ENCODE peak calls at places on chromosomes 2 and 18, in seven cellular contexts. F is AG09309, T is glutamatergic neuron, S is Peyer's patch, G is spleen, C is breast epithelium, O is endothelial cell. M is an unnamed sample.

GRCh38 chr2:47094519-47095155 is 60.5 kb downstream of the STPG4 start:
- DNase-seq in O (no peak), F (peak; percentile 53), S (no peak), G (no peak), C (no peak), T (no peak), M (no peak)

GRCh38 chr2:64222942-64223511 is 78.8 kb upstream of the PELI1 start:
- DNase-seq in G (no peak), T (no peak), F (no peak), C (no peak), O (no peak), S (no peak), M (no peak)

GRCh38 chr18:22998336-22998735 is 65.2 kb downstream of the RBBP8 start:
- DNase-seq in S (no peak), T (no peak), O (no peak), G (no peak), F (no peak), C (no peak), M (no peak)

GRCh38 chr2:109527846-109528705 is 85.7 kb downstream of the SEPTIN10 start:
- DNase-seq in S (no peak), T (no peak), O (no peak), G (peak; percentile 58), C (no peak), F (no peak), M (no peak)

GRCh38 chr2:43224571-43225092 is 1.8 kb downstream of the ZFP36L2 start:
- DNase-seq in O (peak; percentile 25), G (peak; percentile 91), T (peak; percentile 64), F (no peak), S (no peak), C (no peak), M (peak; percentile 19)

GRCh38 chr2:18209934-18210639 is 331.6 kb downstream of the KCNS3 start:
- DNase-seq in G (no peak), C (no peak), S (no peak), T (no peak), O (no peak), F (peak; percentile 33), M (no peak)

GRCh38 chr2:113876503-113877387 is 13.1 kb upstream of the ACTR3 start:
- DNase-seq in O (no peak), G (peak; percentile 80), S (peak; percentile 79), T (no peak), C (no peak), F (no peak), M (no peak)

GRCh38 chr2:127158614-127159290 is 51.8 kb upstream of the BIN1 start:
- DNase-seq in S (no peak), F (no peak), G (peak; percentile 33), T (no peak), O (no peak), C (no peak), M (no peak)

GRCh38 chr2:44769349-44770005 is 172.0 kb upstream of the SIX3 start:
- DNase-seq in T (no peak), S (no peak), C (no peak), F (no peak), G (no peak), O (no peak), M (no peak)

GRCh38 chr18:63255435-63255834 is 64.1 kb downstream of the BCL2 start:
- DNase-seq in S (no peak), T (no peak), G (no peak), O (no peak), F (no peak), C (no peak), M (no peak)

GRCh38 chr2:128379021-128380005 is 60.6 kb upstream of the HS6ST1 start:
- DNase-seq in T (no peak), O (no peak), C (peak; percentile 82), G (peak; percentile 75), S (peak; percentile 54), F (peak; percentile 23), M (no peak)

GRCh38 chr2:96174251-96175144 is 29.3 kb upstream of the DUSP2 start:
- DNase-seq in T (peak; percentile 89), S (peak; percentile 85), C (peak; percentile 64), G (peak; percentile 94), O (peak; percentile 82), F (peak; percentile 3), M (peak; percentile 79)

GRCh38 chr2:7053650-7054262 is 136.5 kb downstream of the RNF144A start:
- DNase-seq in T (peak; percentile 71), O (no peak), C (no peak), G (peak; percentile 78), F (no peak), S (no peak), M (no peak)

GRCh38 chr2:16741508-16741907 is 75.9 kb upstream of the CYRIA start:
- DNase-seq in F (no peak), S (no peak), O (no peak), T (peak; percentile 38), G (no peak), C (no peak), M (no peak)

DNA sequence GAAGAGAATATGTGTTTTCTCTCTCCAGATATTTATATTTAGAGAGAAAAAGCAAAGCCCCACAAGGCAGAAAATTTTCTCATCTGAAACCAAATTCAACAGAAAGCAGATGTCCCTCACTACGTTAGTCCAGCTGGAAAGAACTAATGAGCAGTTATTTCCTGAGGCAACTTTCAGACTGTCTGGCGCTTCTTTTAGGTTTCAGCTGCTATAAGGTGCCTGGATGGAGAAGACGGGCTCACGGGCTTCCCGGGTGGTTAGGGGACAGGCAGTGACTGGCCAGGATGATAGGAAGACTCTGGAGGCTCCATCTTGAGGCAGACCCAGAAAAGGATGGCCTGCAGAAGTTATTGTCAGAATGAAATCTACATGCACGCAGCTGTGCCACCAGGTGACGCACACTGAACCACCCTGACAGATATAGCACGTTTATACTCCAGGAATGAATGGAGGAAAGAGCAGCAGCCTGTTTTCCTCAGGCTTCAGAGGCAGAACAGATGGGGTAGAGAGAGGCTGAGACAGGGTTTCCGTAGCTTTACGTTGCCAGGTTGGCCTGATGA is 50.7 kb downstream of the MRPL35 start:
- DNase-seq in S (peak; percentile 65), O (no peak), G (no peak), T (no peak), F (no peak), C (no peak), M (no peak)
- TF ChIP-seq CTCF in S (no peak), O (no peak), G (no peak), T (no peak), F (no peak), C (no peak), M (no peak)

GRCh38 chr2:37191253-37191652 is 2.8 kb upstream of the SULT6B1 start:
- DNase-seq in F (no peak), S (no peak), C (no peak), O (no peak), T (no peak), G (no peak), M (no peak)

GRCh38 chr2:37188570-37188969 is at the start of gene SULT6B1:
- DNase-seq in C (no peak), S (no peak), T (no peak), F (no peak), O (no peak), G (no peak), M (no peak)

GRCh38 chr2:37191747-37192146 is 3.3 kb upstream of the SULT6B1 start:
- DNase-seq in F (no peak), C (no peak), T (no peak), O (no peak), S (no peak), G (no peak), M (no peak)

GRCh38 chr2:37190290-37190689 is 1.8 kb upstream of the SULT6B1 start:
- DNase-seq in F (no peak), T (no peak), S (no peak), C (no peak), O (no peak), G (no peak), M (no peak)

GRCh38 chr2:37189452-37190153 is 1.1 kb upstream of the SULT6B1 start:
- DNase-seq in S (no peak), T (no peak), O (no peak), G (no peak), F (peak; percentile 67), C (peak; percentile 40), M (no peak)
- TF ChIP-seq CTCF in S (no peak), T (no peak), O (no peak), G (no peak), F (peak; percentile 13), C (no peak), M (no peak)

GRCh38 chr2:163644238-163644637 is 91.6 kb downstream of the FIGN start:
- DNase-seq in S (no peak), G (no peak), T (no peak), F (no peak), O (no peak), C (no peak), M (no peak)
- TF ChIP-seq CTCF in S (no peak), G (no peak), T (no peak), F (no peak), O (no peak), C (no peak), M (no peak)

GRCh38 chr2:140526575-140526974 is 1604.2 kb downstream of the LRP1B start:
- DNase-seq in F (no peak), C (no peak), O (no peak), G (no peak), T (no peak), S (no peak), M (no peak)
- TF ChIP-seq CTCF in F (no peak), C (no peak), O (no peak), G (no peak), T (no peak), S (no peak), M (no peak)

GRCh38 chr18:58174285-58174684 is 130.3 kb downstream of the NEDD4L start:
- DNase-seq in S (no peak), G (no peak), T (no peak), O (no peak), C (no peak), F (no peak), M (no peak)

GRCh38 chr18:58177886-58178470 is 134.0 kb downstream of the NEDD4L start:
- DNase-seq in O (no peak), G (no peak), C (no peak), F (no peak), T (no peak), S (no peak), M (no peak)

GRCh38 chr18:58172031-58172430 is 128.0 kb downstream of the NEDD4L start:
- DNase-seq in O (no peak), S (no peak), C (no peak), F (no peak), G (no peak), T (no peak), M (no peak)

GRCh38 chr18:58176915-58177717 is 133.1 kb downstream of the NEDD4L start:
- DNase-seq in F (peak; percentile 75), T (no peak), C (no peak), S (no peak), O (no peak), G (no peak), M (no peak)

DNA sequence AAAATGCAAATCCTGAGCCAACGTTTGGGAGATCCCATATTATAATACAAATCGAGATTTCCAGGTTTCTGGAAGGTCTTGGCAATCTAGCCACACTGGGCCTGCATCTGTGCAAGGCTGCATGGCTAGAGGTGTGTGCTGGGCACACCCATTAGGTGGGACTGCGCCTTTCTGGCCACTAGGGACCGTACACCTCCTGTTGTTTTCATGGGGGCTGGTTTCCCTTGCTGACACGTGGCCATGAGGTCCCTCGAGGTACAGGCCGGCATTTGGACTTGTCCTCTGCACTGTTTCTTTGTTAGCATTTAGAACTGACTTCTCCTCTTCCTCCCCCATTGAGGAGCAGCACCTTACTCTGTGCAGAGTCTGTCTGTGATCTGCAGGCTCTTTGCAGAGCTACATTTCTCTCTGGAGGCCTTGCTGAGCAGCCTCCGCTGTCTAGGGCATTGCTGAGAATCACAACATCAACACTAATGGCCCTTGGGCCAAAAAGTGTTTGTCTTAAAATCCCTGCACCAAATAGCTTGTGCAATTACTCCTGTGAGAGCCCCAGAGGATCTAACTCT is 131.2 kb downstream of the NEDD4L start:
- DNase-seq in O (no peak), T (peak; percentile 46), S (no peak), F (no peak), C (no peak), G (no peak), M (no peak)
- TF ChIP-seq CTCF in O (no peak), T (peak; percentile 24), S (no peak), F (no peak), C (no peak), G (no peak), M (peak; percentile 33)